ENCODE peak calls at places on chromosomes 7 and 10, in six cellular contexts. S is tibial nerve, Y is gastrocnemius medialis, N is stomach, Q is ovary, E is breast epithelium. I is an unnamed sample.
A peak's percentile ranks its signal among the peaks of the same experiment; 100 is the strongest.

GRCh38 chr10:45253183-45253914 is 62.1 kb downstream of the OR13A1 start:
- DNase-seq in S (no peak), Y (no peak), N (no peak), Q (no peak), E (no peak), I (no peak)

GRCh38 chr7:42194218-42194617 is 42.8 kb downstream of the GLI3 start:
- DNase-seq in S (no peak), Y (no peak), N (no peak), Q (no peak), E (no peak), I (no peak)

GRCh38 chr7:111486472-111487142 is 75.7 kb downstream of the IMMP2L start:
- DNase-seq in S (no peak), Y (no peak), N (no peak), Q (no peak), E (no peak), I (no peak)

GRCh38 chr7:104548861-104549260 is 220.5 kb downstream of the LHFPL3 start:
- DNase-seq in S (no peak), Y (no peak), N (no peak), Q (no peak), E (no peak), I (no peak)

GRCh38 chr7:30240401-30240800 is 44.0 kb upstream of the ZNRF2 start:
- DNase-seq in S (no peak), Y (no peak), N (no peak), Q (no peak), E (no peak), I (no peak)

GRCh38 chr10:56319386-56319785 is 41.7 kb downstream of the ZWINT start:
- DNase-seq in S (no peak), Y (no peak), N (no peak), Q (no peak), E (no peak), I (no peak)

GRCh38 chr10:30359373-30360206 is 10.5 kb upstream of the MTPAP start:
- DNase-seq in S (no peak), Y (no peak), N (peak; percentile 66), Q (peak; percentile 56), E (no peak), I (peak; percentile 84)

GRCh38 chr10:124063736-124064135 is 29.7 kb downstream of the CHST15 start:
- DNase-seq in S (no peak), Y (no peak), N (no peak), Q (peak; percentile 66), E (no peak), I (no peak)

GRCh38 chr10:89904755-89905154 is 203.4 kb downstream of the KIF20B start:
- DNase-seq in S (no peak), Y (no peak), N (no peak), Q (no peak), E (no peak), I (no peak)

GRCh38 chr7:36900988-36901710 is 176.9 kb upstream of the AOAH start:
- DNase-seq in S (no peak), Y (no peak), N (no peak), Q (no peak), E (no peak), I (no peak)

GRCh38 chr7:18770852-18771251 is 275.3 kb downstream of the HDAC9 start:
- DNase-seq in S (no peak), Y (no peak), N (no peak), Q (no peak), E (no peak), I (no peak)

GRCh38 chr7:64951250-64951848 is 39.5 kb downstream of the ZNF117 start:
- DNase-seq in S (no peak), Y (no peak), N (no peak), Q (no peak), E (no peak), I (no peak)

GRCh38 chr7:151062399-151063211 is 3.2 kb downstream of the SLC4A2 start:
- DNase-seq in S (no peak), Y (no peak), N (peak; percentile 91), Q (peak; percentile 77), E (no peak), I (no peak)

GRCh38 chr7:141325275-141325674 is 225.9 kb upstream of the AGK start:
- DNase-seq in S (no peak), Y (no peak), N (no peak), Q (no peak), E (no peak), I (no peak)

GRCh38 chr7:2855386-2855785 is 11.3 kb upstream of the GNA12 start:
- DNase-seq in S (no peak), Y (no peak), N (no peak), Q (no peak), E (no peak), I (no peak)

GRCh38 chr7:130987092-130987491 is 253.1 kb upstream of the KLF14 start:
- DNase-seq in S (no peak), Y (no peak), N (no peak), Q (no peak), E (no peak), I (no peak)

DNA sequence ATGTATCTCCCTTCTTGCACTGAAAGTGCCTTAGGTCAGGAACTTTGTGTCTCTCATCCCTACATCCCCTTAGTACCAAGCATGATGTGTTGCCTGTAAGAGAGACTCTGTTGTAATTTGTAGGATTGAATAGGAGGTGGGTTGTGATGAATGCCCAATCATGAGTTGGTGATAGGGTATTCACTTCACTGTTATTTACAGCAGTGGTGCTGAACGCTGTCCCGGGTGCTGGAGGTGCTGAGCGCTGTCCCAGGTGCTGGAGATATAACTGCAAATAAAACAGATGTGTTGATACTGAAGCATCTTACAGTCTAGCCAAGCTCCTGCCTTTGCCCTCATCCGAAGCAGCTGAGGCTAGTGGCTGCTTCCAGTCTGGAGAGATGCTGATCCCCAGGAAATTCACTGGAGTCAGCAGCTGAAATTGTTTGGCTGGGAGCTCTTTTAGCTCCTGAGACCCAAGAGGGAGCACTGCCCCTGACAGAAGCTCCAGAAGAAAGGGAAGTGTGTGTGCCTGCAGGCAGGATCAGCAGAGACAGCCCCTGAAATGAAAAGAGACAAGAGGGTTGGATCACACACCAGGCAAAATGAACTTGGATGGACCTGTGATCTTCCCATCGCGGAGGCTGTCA is 183.4 kb downstream of the SORCS3 start:
- DNase-seq in S (no peak), Y (no peak), N (peak; percentile 26), Q (peak; percentile 33), E (no peak), I (no peak)
- TF ChIP-seq CTCF in S (no peak), Y (no peak), N (no peak), Q (no peak), E (no peak), I (no peak)

GRCh38 chr10:133098426-133099124 is 10.9 kb downstream of the ADGRA1 start:
- DNase-seq in S (no peak), Y (no peak), N (no peak), Q (no peak), E (no peak), I (no peak)

GRCh38 chr10:133099571-133099970 is 11.8 kb downstream of the ADGRA1 start:
- DNase-seq in S (no peak), Y (no peak), N (no peak), Q (no peak), E (no peak), I (no peak)

GRCh38 chr10:133100706-133101463 is 13.2 kb downstream of the ADGRA1 start:
- DNase-seq in S (no peak), Y (no peak), N (peak; percentile 54), Q (no peak), E (no peak), I (no peak)

GRCh38 chr10:133097961-133098360 is 10.2 kb downstream of the ADGRA1 start:
- DNase-seq in S (no peak), Y (no peak), N (no peak), Q (no peak), E (no peak), I (no peak)

DNA sequence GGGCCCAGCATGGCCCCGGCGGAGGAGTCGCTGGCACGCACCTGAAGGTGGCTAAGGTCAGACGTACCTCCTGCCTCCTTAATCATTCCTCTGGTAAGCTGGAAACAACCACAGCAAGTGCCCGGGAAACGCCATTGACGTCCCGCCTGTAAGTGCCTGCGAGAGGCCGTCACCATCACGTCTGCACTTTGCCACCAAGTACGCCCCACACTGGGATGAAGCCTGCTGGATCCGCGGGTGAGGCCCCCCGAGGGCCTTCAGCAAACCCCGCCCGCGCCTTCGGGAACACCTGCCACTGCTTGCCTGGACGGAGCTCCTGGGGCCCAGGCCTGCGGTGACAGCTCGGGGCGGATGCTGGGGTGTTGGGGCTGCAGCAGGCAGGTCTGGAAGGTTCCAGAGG is 12.5 kb downstream of the ADGRA1 start:
- DNase-seq in S (no peak), Y (no peak), N (no peak), Q (no peak), E (no peak), I (no peak)
- H3K4me3 ChIP-seq in S (no peak overlapping the region), Y (no peak overlapping the region), N (no peak overlapping the region), Q (no peak overlapping the region), E (no peak overlapping the region), I (no peak overlapping the region)

DNA sequence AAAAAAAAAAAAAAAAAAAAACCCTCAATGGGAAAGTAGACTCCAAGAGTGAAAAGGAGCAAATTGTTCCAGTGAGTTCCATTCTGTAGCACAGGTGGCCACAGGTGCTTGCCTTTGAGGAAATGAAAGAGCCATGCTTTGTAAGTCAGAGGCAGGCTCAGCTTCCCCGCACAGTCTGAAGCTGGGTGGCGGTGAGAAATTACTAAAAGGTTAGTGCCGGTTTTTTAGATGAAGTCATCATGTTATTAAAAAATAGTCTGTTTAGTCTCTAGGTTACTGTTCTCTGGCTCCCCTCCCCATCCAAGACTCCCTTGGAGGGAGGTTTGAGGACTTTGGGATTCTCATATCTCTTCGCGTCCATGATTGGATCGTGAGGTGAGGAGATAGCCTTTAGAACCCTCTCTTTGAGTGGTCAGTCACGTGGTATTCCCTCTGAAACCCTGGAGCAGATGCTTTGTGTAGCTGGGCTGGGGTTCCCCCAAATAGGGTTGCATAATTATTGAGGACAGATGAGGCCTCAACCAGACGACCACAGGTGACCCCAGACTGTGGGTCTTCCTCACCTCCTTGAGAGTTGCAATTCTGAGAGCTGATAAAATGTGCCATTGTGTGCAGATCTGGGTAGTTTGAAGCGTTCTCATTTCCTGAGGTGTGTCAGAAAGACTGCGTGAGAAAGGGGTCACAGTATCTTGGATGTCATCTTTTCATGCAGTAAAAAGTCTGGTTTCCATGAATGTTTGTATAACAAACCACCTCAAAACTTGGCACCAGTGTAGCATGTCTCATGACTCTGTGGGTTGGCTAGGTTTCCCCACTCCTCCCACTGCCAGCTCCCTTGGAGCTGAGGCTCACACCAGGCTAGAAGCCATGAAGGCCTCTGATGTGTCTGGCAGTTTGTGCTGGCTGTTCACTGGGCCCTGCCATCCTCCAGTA is 27.1 kb downstream of the OGDH start:
- DNase-seq in S (peak; percentile 24), Y (no peak), N (peak; percentile 85), Q (peak; percentile 71), E (peak; percentile 77), I (peak; percentile 80)
- TF ChIP-seq POLR2A in S (no peak), Y (no peak), N (no peak), Q (no peak), E (no peak), I (no peak)

DNA sequence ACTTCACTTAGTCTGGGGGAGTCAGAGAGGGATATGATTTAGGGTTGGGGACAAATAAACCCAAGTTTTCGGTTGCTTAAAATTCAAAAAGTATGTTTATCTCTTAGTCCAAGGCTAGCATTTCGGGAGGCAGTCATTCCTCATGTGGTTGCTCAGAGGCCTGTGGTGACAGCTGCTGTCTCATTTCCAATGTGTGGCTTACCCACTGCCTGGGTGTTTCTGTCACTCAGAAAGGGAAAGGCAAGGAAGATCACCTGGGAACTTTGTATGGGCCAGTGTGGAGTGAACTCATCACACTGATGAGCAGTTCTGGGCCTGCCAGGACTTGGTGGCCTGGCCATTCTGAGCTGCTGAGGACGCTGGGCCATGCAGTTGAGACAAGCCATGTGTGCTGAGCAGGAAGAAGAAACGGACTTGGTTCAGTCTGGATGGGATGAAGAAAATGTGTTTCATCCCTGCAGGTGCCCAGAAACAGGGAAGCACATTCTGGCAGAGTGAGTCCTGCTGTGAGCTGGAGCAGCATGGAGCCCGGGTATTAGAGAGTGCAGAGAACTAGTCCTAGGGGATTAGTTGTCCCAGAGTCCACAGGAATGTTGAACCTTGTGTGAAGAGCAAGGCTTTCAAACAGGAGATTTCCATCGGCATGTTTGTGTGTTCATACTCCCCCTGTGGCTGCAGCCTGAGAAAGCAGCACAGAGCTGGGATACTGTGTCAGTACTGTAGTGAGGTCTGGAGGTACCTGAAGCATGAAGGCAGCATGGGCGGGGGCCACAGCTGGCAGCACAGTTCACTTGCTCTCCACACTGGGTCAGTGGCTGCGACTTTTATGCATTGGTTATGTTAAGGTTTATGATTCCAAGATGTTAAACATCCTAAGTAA is 211.1 kb upstream of the IGFBP3 start:
- DNase-seq in S (no peak), Y (no peak), N (no peak), Q (no peak), E (no peak), I (no peak)
- TF ChIP-seq CTCF in S (no peak), Y (no peak), N (no peak), Q (no peak), E (no peak), I (no peak)